ENCODE peak calls at places on chromosomes 3 and 15, in eight cellular contexts. J is stomach; N is astrocyte of the spinal cord; A is CD8-positive, alpha-beta T cell; B is psoas muscle; Z is ovary; R is A673; V is cardiac muscle cell. K is an unnamed sample.

GRCh38 chr15:40243126-40243810 is 4.4 kb downstream of the PAK6 start:
- DNase-seq in J (peak; percentile 10), R (no peak), A (no peak), Z (no peak), B (no peak), V (no peak), N (no peak), K (peak; percentile 89)

GRCh38 chr3:128864351-128864811 is 15.0 kb upstream of the ACAD9 start:
- DNase-seq in V (no peak), B (no peak), A (no peak), J (no peak), N (no peak), Z (no peak), R (no peak), K (no peak)

GRCh38 chr3:74883690-74884089 is 269.2 kb upstream of the CNTN3 start:
- DNase-seq in R (peak; percentile 10), A (no peak), B (no peak), Z (no peak), N (no peak), J (no peak), V (peak; percentile 16), K (peak; percentile 15)

GRCh38 chr3:133915685-133916639 is 20.3 kb upstream of the RAB6B start:
- DNase-seq in Z (no peak), N (no peak), A (no peak), V (no peak), B (no peak), J (no peak), R (no peak), K (peak; percentile 40)

GRCh38 chr15:40770147-40770721 is 454 bp downstream of the C15orf62 start:
- DNase-seq in Z (no peak), J (peak; percentile 59), B (no peak), N (peak; percentile 24), A (no peak), R (no peak), V (no peak), K (no peak)

GRCh38 chr3:122315619-122316018 is 9.4 kb upstream of the CSTA start:
- DNase-seq in R (no peak), V (no peak), A (no peak), B (no peak), Z (no peak), J (no peak), N (no peak), K (no peak)

GRCh38 chr3:6578526-6578925 is 282.4 kb upstream of the GRM7 start:
- DNase-seq in J (no peak), N (no peak), B (no peak), V (no peak), R (no peak), Z (no peak), A (no peak), K (peak; percentile 75)

GRCh38 chr3:31813197-31813596 is 167.9 kb downstream of the OSBPL10 start:
- DNase-seq in J (no peak), B (no peak), V (no peak), R (no peak), A (no peak), N (no peak), Z (no peak), K (peak; percentile 52)

GRCh38 chr15:50707878-50708427 is 21.4 kb upstream of the TRPM7 start:
- DNase-seq in J (no peak), B (no peak), R (no peak), A (no peak), Z (no peak), N (no peak), V (no peak), K (no peak)

GRCh38 chr15:100713163-100713867 is 110.9 kb downstream of the ASB7 start:
- DNase-seq in R (no peak), N (peak; percentile 65), V (no peak), A (no peak), J (no peak), Z (peak; percentile 27), B (no peak), K (peak; percentile 100)

GRCh38 chr15:57218826-57219576 is 157.3 kb upstream of the CGNL1 start:
- DNase-seq in Z (no peak), J (no peak), V (peak; percentile 44), N (peak; percentile 95), B (no peak), A (no peak), R (peak; percentile 97), K (peak; percentile 18)

GRCh38 chr3:153051427-153052095 is 110.5 kb upstream of the RAP2B start:
- DNase-seq in R (peak; percentile 41), A (no peak), B (no peak), Z (no peak), V (no peak), J (no peak), N (peak; percentile 82), K (peak; percentile 97)

GRCh38 chr3:20225769-20226168 is 39.8 kb upstream of the SGO1 start:
- DNase-seq in A (no peak), R (peak; percentile 62), J (no peak), B (no peak), Z (no peak), N (peak; percentile 59), V (peak; percentile 37), K (peak; percentile 41)

GRCh38 chr3:191257286-191257685 is 58.2 kb downstream of the OSTN start:
- DNase-seq in V (no peak), J (no peak), A (no peak), R (peak; percentile 55), B (no peak), Z (no peak), N (no peak), K (no peak)

GRCh38 chr15:58010983-58011382 is 54.5 kb downstream of the ALDH1A2 start:
- DNase-seq in B (no peak), R (peak; percentile 84), J (no peak), A (no peak), Z (no peak), N (peak; percentile 72), V (no peak), K (no peak)

GRCh38 chr3:42262525-42262924 is 3.5 kb downstream of the CCK start:
- DNase-seq in Z (no peak), R (no peak), V (no peak), N (peak; percentile 65), J (no peak), A (no peak), B (no peak), K (peak; percentile 98)

GRCh38 chr3:59432676-59433075 is 382.9 kb upstream of the CFAP20DC start:
- DNase-seq in Z (no peak), N (no peak), J (no peak), B (no peak), V (no peak), A (no peak), R (no peak), K (peak; percentile 85)

GRCh38 chr15:67998599-67999122 is 55.5 kb upstream of the PIAS1 start:
- DNase-seq in R (peak; percentile 35), A (no peak), Z (no peak), B (no peak), J (peak; percentile 76), V (no peak), N (peak; percentile 14), K (peak; percentile 87)

GRCh38 chr15:64763874-64764273 is 11.5 kb downstream of the RBPMS2 start:
- DNase-seq in Z (no peak), B (no peak), A (no peak), V (no peak), N (no peak), R (no peak), J (no peak), K (no peak)
- TF ChIP-seq CTCF in Z (no peak), B (no peak), A (no peak), V (no peak), N (no peak), R (no peak), J (no peak), K (no peak)

GRCh38 chr3:11825271-11825670 is 21.4 kb downstream of the TAMM41 start:
- DNase-seq in B (no peak), R (no peak), N (peak; percentile 8), Z (no peak), J (no peak), A (no peak), V (no peak), K (no peak)

DNA sequence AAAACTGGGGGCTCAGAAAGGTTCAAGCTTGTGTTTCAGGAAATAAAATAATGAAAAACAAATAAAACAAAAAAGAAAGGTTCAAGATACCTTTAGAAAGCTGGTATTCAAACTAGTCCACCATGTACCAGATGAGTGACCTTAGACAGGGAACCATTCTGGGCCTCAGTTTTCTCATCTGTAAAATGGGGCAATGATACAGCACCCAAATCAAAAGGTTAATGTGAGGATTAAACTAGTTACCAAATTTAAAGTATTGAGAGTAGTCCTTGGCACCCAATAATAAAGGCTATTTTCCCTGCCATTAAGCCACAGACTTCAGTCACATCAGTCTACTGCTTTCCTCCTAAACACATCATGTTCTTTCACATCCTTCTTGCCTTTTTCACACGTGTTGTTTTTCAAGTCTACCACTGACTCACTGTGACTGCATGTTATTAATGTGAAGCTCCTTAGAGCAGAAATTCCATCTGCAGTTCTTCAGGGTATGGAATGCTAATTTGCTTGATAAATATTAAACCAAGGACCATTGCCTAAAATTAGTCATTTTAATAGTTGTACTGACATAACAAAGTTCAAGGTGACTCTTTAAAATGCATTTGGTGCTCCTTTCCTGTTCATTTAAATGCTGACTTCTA is 19.9 kb downstream of the TAMM41 start:
- DNase-seq in B (no peak), V (no peak), Z (no peak), A (no peak), J (no peak), R (no peak), N (peak; percentile 32), K (peak; percentile 6)
- H3K4me3 ChIP-seq in B (no peak overlapping the region), V (no peak overlapping the region), Z (no peak overlapping the region), A (no peak overlapping the region), J (no peak overlapping the region), R (no peak overlapping the region), N (no peak overlapping the region), K (no peak overlapping the region)

GRCh38 chr3:138569090-138569489 is 25.0 kb downstream of the CEP70 start:
- DNase-seq in R (no peak), N (no peak), B (no peak), A (no peak), V (no peak), Z (no peak), J (no peak), K (no peak)

GRCh38 chr3:138573138-138573537 is 20.9 kb downstream of the CEP70 start:
- DNase-seq in Z (no peak), A (no peak), V (no peak), R (no peak), B (no peak), N (no peak), J (no peak), K (no peak)

DNA sequence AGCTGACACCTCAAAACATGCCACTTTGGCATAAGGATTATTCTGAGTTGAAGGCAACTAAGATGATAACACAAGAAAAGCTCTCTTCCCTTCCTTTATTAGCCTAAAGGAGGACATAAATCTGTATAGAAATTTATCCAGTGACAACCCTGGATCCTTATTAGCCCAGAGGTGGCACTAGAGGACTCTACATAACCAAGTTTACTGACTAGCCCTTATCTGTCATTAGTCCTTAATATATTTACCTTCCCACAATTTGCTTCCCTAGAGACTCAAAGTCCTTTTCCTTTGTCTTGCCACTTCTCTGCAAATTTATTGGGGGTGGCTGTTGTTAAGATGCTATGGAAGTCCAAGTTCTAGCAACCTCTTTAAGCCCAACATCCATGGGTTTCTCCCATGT is 26.7 kb downstream of the CEP70 start:
- DNase-seq in R (no peak), B (no peak), A (no peak), Z (no peak), N (no peak), J (no peak), V (no peak), K (no peak)
- TF ChIP-seq CTCF in R (no peak), B (no peak), A (no peak), Z (no peak), N (no peak), J (peak; percentile 10), V (no peak), K (peak; percentile 4)

DNA sequence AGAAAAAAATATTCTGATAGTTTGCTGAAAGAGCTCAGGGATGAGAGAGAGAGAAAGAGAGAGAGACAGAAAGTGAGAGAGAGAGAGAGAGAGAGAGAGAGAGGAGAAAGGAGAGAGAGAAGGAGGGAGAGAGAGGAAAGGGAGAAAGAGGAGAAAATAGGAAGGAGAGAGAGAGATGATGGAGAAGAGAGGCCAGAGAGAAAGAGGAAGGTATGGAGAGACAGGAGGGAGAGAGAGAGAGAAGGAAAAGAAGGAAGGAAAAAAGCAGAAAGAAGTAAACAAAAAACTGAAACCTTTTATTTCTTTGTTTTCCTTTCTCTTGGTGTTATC is 279.5 kb downstream of the LPP start:
- DNase-seq in R (no peak), J (no peak), A (no peak), B (no peak), V (no peak), Z (no peak), N (no peak), K (no peak)
- H3K4me3 ChIP-seq in R (no peak overlapping the region), J (no peak overlapping the region), A (no peak overlapping the region), B (no peak overlapping the region), V (no peak overlapping the region), Z (no peak overlapping the region), N (no peak overlapping the region), K (no peak overlapping the region)

K was measured in epithelial cell of esophagus.